ENCODE peak calls at places on chromosomes 3 and 15, in six cellular contexts. W, P, S, T, V and D are unnamed samples.

GRCh38 chr3:126100688-126101301 is 16.9 kb upstream of the SLC41A3 start:
- DNase-seq in T (no peak), W (peak; percentile 29), P (no peak), S (no peak), V (peak; percentile 33), D (no peak)

GRCh38 chr15:90598053-90598577 is 68.4 kb downstream of the CRTC3 start:
- DNase-seq in T (peak; percentile 45), V (no peak), S (peak; percentile 40), W (peak; percentile 7), P (peak; percentile 72), D (peak; percentile 69)

GRCh38 chr3:81544385-81544784 is 217.1 kb downstream of the GBE1 start:
- DNase-seq in T (no peak), V (no peak), W (no peak), P (no peak), S (no peak), D (no peak)

GRCh38 chr15:29556385-29556784 is 265.9 kb downstream of the TJP1 start:
- DNase-seq in P (no peak), V (no peak), S (no peak), T (no peak), W (no peak), D (no peak)

GRCh38 chr15:52288051-52288942 is 7.3 kb downstream of the MYO5C start:
- DNase-seq in S (no peak), T (peak; percentile 79), W (peak; percentile 24), P (no peak), V (peak; percentile 42), D (no peak)

GRCh38 chr3:114331710-114332109 is 37.9 kb downstream of the TIGIT start:
- DNase-seq in S (no peak), T (no peak), W (no peak), P (no peak), V (no peak), D (no peak)

GRCh38 chr3:24646790-24647189 is 152.1 kb upstream of the THRB start:
- DNase-seq in P (no peak), W (no peak), T (no peak), V (no peak), S (no peak), D (no peak)

GRCh38 chr15:90062023-90062728 is 40.1 kb downstream of the IDH2 start:
- DNase-seq in V (peak; percentile 67), T (peak; percentile 44), S (peak; percentile 79), W (no peak), P (peak; percentile 88), D (peak; percentile 90)

GRCh38 chr15:31391687-31392671 is 65.3 kb downstream of the KLF13 start:
- DNase-seq in V (peak; percentile 41), P (peak; percentile 66), S (peak; percentile 81), W (peak; percentile 50), T (peak; percentile 87), D (peak; percentile 77)

GRCh38 chr15:66865622-66866611 is 163.9 kb downstream of the SMAD6 start:
- DNase-seq in S (no peak), T (no peak), V (no peak), P (peak; percentile 20), W (no peak), D (peak; percentile 38)

GRCh38 chr3:37809846-37810447 is 51.7 kb upstream of the CTDSPL start:
- DNase-seq in P (no peak), V (no peak), T (no peak), S (no peak), W (no peak), D (no peak)

GRCh38 chr3:188003188-188004171 is 150.5 kb upstream of the LPP start:
- DNase-seq in T (peak; percentile 65), S (no peak), V (peak; percentile 13), W (no peak), P (no peak), D (no peak)

GRCh38 chr3:139284221-139284620 is 59.6 kb upstream of the MRPS22 start:
- DNase-seq in P (no peak), W (no peak), V (no peak), S (no peak), T (no peak), D (no peak)

GRCh38 chr3:147962408-147963164 is 553.4 kb downstream of the ZIC1 start:
- DNase-seq in V (no peak), P (no peak), W (no peak), T (no peak), S (no peak), D (peak; percentile 36)

GRCh38 chr15:79436037-79436780 is 4.1 kb downstream of the MINAR1 start:
- DNase-seq in T (no peak), V (no peak), P (no peak), W (no peak), S (no peak), D (no peak)

GRCh38 chr3:152497457-152497856 is 228.7 kb downstream of the MBNL1 start:
- DNase-seq in V (no peak), P (no peak), S (no peak), T (no peak), W (peak; percentile 31), D (no peak)

GRCh38 chr3:36707623-36708409 is 56.5 kb downstream of the DCLK3 start:
- DNase-seq in P (no peak), V (peak; percentile 60), S (no peak), T (no peak), W (no peak), D (peak; percentile 40)

GRCh38 chr3:37892917-37893595 is 31.4 kb downstream of the CTDSPL start:
- DNase-seq in S (no peak), V (no peak), P (no peak), W (peak; percentile 65), T (peak; percentile 20), D (no peak)

GRCh38 chr15:100592898-100593297 is 9.1 kb downstream of the LINS1 start:
- DNase-seq in W (no peak), S (no peak), T (no peak), V (peak; percentile 3), P (no peak), D (no peak)

GRCh38 chr15:52178765-52179164 is 12.4 kb downstream of the GNB5 start:
- DNase-seq in P (no peak), T (no peak), W (no peak), V (no peak), S (no peak), D (no peak)

GRCh38 chr3:128463771-128464170 is 2.9 kb downstream of the DNAJB8 start:
- DNase-seq in S (no peak), W (no peak), P (no peak), T (no peak), V (no peak), D (no peak)

GRCh38 chr3:66376568-66376967 is 124.3 kb downstream of the LRIG1 start:
- DNase-seq in S (no peak), T (peak; percentile 55), P (no peak), V (peak; percentile 24), W (peak; percentile 69), D (no peak)

GRCh38 chr15:66489179-66489791 is 8.3 kb downstream of the SNAPC5 start:
- DNase-seq in P (no peak), T (no peak), W (no peak), V (no peak), S (no peak), D (no peak)

GRCh38 chr3:172519241-172519640 is 4.0 kb downstream of the TNFSF10 start:
- DNase-seq in W (no peak), S (no peak), V (no peak), P (no peak), T (no peak), D (no peak)

GRCh38 chr3:47565861-47566550 is 12.7 kb downstream of the CSPG5 start:
- DNase-seq in V (no peak), W (no peak), P (no peak), T (no peak), S (no peak), D (no peak)

DNA sequence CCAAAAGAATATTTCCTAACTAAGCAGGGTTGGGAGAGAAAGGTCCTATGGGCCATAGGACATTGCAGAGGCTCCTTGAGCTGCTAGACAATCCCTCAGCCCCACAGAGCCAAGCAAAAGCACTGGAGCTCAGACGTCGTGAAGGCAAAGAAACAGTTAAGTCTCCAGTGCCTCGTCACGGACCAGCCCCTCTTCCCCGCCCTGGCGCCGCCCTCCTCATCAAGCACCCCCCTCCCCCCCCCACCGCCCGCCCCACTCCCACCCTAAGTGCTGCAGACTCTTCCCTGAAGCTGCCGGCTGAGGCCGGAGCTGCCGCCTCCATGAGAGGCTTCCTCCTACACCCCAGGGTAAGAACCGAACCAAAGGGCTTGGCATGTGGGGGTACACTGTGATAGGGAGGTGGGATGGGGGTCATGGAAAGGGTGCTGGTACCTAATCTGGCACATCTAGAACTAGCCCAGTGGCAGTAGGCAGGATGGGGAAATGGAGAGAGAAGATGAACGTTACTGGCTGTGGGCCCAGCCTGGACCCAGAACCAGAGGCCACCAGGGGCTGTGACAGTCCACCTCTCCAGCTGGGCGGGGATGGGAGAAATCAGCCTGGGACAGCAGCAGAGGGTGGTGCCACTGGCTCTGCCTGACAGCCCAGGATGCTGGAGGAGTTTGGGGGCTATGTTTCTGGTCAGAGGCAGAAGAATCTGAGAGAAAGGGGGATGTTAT is at the start of gene MAP1A:
- DNase-seq in V (no peak), W (no peak), T (peak; percentile 76), S (peak; percentile 74), P (peak; percentile 77), D (peak; percentile 58)
- H3K27ac ChIP-seq in V (no peak within 1 kb of the TSS), W (no peak within 1 kb of the TSS), T (peak within 1 kb of the TSS; percentile 77), S (no peak within 1 kb of the TSS), P (no peak within 1 kb of the TSS), D (no peak within 1 kb of the TSS)

DNA sequence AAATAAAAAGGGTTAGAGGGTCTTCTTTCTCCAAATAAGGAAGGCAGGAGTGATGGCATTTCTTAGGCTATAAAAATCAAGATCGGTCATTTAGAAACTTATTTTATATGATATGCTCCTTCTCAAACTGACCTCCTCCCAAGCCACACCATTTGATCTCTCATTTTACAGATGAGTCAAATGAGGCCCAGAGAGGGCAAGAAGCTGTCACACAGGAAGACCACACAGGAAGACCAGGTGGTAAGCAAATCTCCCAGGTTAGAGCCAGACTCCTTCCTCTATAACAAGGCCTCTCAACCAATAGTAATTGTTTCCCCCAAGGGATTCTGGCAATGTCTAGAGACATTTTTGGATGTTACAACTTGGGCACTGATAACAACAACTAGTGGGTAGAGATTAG is 13.8 kb downstream of the TLE3 start:
- DNase-seq in T (no peak), P (no peak), V (no peak), W (no peak), S (no peak), D (no peak)
- H4K20me1 ChIP-seq in T (peaks cover 56% of the 10 kb centered on the region), P (no peaks in the 10 kb centered on the region), V (no peaks in the 10 kb centered on the region), W (no peaks in the 10 kb centered on the region), S (peaks cover 99% of the 10 kb centered on the region), D (peaks cover 33% of the 10 kb centered on the region)

DNA sequence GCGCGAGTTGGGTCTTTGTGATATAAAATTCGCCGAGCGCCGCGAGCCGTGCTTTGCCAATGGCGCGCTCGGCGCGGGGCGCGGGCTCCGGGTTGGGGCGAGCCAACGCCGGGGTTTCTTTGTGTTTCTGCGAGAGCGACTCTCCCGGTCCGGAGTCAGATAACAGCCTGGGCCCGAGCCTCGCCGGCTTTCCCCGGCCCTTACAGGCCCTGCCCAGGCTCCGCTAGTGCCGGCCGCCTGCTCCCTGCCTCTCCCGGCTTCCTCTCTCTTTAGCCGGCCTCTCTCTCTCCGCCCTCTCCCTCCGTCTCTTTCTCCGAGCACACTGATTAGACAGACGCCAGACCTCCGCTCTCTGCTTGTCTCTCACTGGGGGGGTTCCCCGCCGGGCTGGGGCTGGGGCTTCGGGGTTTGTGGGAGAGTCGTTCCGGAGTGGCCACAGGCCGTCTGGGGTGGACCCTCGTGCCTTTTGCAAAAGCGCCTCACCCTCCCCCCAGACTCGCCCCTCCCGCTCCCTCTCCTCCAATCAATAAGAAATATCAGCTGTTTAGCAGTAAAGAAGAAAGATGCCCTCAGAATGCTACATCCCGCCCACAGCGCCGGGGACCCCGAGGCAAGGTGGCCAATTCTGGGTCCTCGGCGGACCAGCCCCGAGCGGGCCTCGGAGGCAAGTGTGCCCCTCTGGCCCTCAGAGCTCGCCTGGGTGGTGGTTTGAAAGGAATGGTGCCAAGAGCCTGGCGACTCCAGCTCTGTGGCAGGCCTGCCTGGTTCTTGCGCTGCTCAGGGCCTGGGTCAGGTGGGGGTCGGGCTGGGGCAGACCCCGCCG is 2.9 kb downstream of the NR2F2 start:
- DNase-seq in P (peak; percentile 68), S (peak; percentile 62), V (no peak), T (peak; percentile 54), W (no peak), D (peak; percentile 87)
- H3K79me2 ChIP-seq in P (no peaks in the 10 kb centered on the region), S (peaks cover 94% of the 10 kb centered on the region), V (peaks cover 90% of the 10 kb centered on the region), T (peaks cover 91% of the 10 kb centered on the region), W (peaks cover 95% of the 10 kb centered on the region), D (no peaks in the 10 kb centered on the region)

GRCh38 chr3:149901770-149902169 is 68.9 kb downstream of the PFN2 start:
- DNase-seq in P (no peak), S (no peak), T (no peak), W (no peak), V (no peak), D (no peak)
- H3K27ac ChIP-seq in P (no peak overlapping the region), S (no peak overlapping the region), T (no peak overlapping the region), W (no peak overlapping the region), V (no peak overlapping the region), D (no peak overlapping the region)